ENCODE peak calls at places on chromosomes 6 and 20, in six cellular contexts. O is upper lobe of right lung, R is heart right ventricle, G is prostate gland, I is IMR-90, V is neural progenitor cell. L is an unnamed sample.

GRCh38 chr6:104623052-104623690 is 236.5 kb downstream of the HACE1 start:
- DNase-seq in O (no peak), G (no peak), R (no peak), V (peak), I (no peak), L (peak)

GRCh38 chr20:3471397-3472021 is 691 bp downstream of the ATRN start:
- DNase-seq in O (no peak), V (peak), I (no peak), G (no peak), R (peak), L (no peak)

GRCh38 chr6:9086331-9086730 is 651.0 kb upstream of the SLC35B3 start:
- DNase-seq in R (no peak), I (no peak), G (no peak), O (no peak), V (no peak), L (no peak)

GRCh38 chr20:4875578-4876067 is 125.7 kb downstream of the SLC23A2 start:
- DNase-seq in O (no peak), I (no peak), G (no peak), V (no peak), R (no peak), L (no peak)

GRCh38 chr6:2132416-2132815 is 113.0 kb downstream of the GMDS start:
- DNase-seq in R (no peak), V (no peak), O (no peak), G (no peak), I (peak), L (no peak)

GRCh38 chr6:151063339-151063738 is 176.4 kb upstream of the AKAP12 start:
- DNase-seq in O (no peak), R (no peak), G (no peak), I (peak), V (no peak), L (no peak)

GRCh38 chr20:51447097-51447764 is 95.3 kb downstream of the NFATC2 start:
- DNase-seq in G (peak), R (peak), O (no peak), V (peak), I (peak), L (no peak)

GRCh38 chr6:100435299-100435698 is 29.4 kb downstream of the SIM1 start:
- DNase-seq in O (no peak), G (no peak), R (no peak), I (no peak), V (peak), L (no peak)

GRCh38 chr6:106253194-106253593 is 72.4 kb downstream of the ATG5 start:
- DNase-seq in R (no peak), I (peak), O (no peak), G (no peak), V (no peak), L (no peak)

GRCh38 chr6:14763139-14763538 is 482.7 kb upstream of the JARID2 start:
- DNase-seq in G (no peak), R (no peak), I (peak), O (no peak), V (no peak), L (no peak)

GRCh38 chr20:16476032-16476431 is 97.2 kb downstream of the KIF16B start:
- DNase-seq in I (peak), R (no peak), V (peak), G (peak), O (no peak), L (no peak)

GRCh38 chr6:13485923-13486557 is 1.4 kb downstream of the GFOD1 start:
- DNase-seq in R (no peak), I (peak), O (peak), G (peak), V (peak), L (peak)

GRCh38 chr20:60869626-60870025 is 382.4 kb upstream of the CDH4 start:
- DNase-seq in V (no peak), I (no peak), G (no peak), O (no peak), R (no peak), L (no peak)

GRCh38 chr6:52160468-52161104 is 25.6 kb upstream of the IL17A start:
- DNase-seq in O (no peak), V (no peak), R (no peak), G (no peak), I (no peak), L (no peak)

GRCh38 chr6:24910331-24910849 is 25.4 kb downstream of the RIPOR2 start:
- DNase-seq in G (peak), O (peak), V (peak), I (no peak), R (peak), L (peak)

DNA sequence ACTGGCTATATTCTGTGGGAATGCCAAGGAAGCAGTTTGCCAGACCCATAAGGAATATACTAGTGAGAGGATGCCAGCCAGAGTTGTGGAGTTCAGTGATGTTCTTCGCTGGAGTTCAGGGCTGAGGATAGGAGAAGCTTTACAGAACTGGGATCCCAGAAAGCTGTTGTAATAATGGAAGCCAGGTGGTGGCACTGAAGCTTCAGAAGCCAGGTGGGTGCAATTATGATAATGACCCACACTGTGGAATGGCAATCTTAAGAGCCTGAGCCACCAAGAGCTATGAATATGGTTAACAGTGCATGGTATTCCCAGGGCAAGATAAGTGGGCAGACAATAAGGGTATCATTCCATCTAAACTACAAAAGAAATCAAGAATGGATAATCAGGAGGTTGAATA is 25.1 kb upstream of the ENPP1 start:
- DNase-seq in R (no peak), G (no peak), I (no peak), V (no peak), O (no peak), L (no peak)
- TF ChIP-seq CTCF in R (peak), G (no peak), I (no peak), V (no peak), O (no peak), L (no peak)

DNA sequence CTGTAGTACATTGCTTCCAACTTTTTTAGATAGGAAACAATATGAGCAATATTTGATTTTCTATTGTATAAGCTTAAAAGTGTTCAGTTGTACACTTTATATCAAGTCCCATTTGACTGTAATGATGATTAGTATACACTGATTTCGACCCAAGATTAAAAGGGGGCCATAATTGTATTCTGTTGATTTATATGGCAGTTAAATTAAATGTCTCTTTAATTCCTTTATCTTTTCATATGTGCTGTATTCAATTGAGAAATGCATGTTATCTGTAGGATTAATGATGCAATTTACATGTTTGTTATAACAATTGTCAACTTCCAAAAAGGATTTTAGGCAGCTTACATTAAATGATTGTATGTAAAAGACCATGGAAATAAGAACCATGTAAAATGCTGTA is 317.5 kb downstream of the CDKAL1 start:
- DNase-seq in G (no peak), R (no peak), O (no peak), V (no peak), I (no peak), L (no peak)
- TF ChIP-seq CTCF in G (no peak), R (no peak), O (no peak), V (no peak), I (no peak), L (no peak)

DNA sequence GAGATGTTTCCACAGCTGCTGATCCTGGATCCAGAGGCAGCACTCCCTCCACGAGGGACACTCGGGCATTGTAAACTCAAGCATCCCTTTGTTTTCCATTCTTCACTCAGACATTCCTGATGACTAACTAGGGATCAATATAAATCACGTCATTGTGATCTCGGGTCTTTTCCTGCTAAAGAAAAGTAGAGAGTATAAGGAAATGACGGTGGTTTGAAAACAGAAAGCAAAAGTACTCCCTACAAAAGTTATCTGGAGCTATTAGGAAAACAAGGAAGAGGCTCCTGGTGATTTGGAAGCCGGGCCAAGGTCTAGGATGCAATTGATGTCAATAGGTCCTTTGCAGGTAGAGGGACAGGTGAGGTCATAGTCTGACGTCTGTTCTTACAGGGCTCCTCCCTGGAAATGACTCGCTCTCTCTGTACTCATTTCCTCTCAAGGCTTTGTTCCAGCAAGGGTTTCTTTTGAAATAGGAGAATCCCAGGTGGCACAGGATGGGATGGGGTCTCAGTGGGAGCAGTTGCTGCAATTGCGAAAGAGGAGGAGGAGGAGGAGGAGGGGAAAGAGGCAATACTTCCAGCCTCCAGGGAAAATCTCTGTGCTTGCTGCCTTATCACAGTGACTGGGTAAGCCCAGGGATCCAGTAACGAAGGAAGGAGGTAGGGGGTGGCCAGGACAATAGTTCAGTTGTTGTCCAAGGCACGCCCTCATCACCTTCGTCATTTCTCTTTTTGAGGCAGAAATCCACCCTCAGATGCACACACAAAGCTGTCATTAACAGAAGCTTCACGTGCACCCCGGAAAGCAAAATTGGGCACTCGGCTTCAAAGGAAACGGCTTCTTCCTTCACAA is 222.9 kb downstream of the LY86 start:
- DNase-seq in G (no peak), R (peak), V (peak), O (no peak), I (peak), L (peak)
- TF ChIP-seq CTCF in G (no peak), R (no peak), V (no peak), O (no peak), I (no peak), L (no peak)

GRCh38 chr20:57797401-57797800 is 87.6 kb upstream of the PMEPA1 start:
- DNase-seq in G (no peak), I (no peak), R (no peak), O (no peak), V (no peak), L (no peak)

GRCh38 chr20:57795347-57795697 is 85.5 kb upstream of the PMEPA1 start:
- DNase-seq in V (no peak), R (no peak), G (no peak), I (peak), O (no peak), L (no peak)

GRCh38 chr20:57793421-57793820 is 83.6 kb upstream of the PMEPA1 start:
- DNase-seq in G (no peak), V (no peak), O (no peak), R (no peak), I (no peak), L (no peak)

GRCh38 chr20:57794600-57795346 is 85.0 kb upstream of the PMEPA1 start:
- DNase-seq in R (no peak), V (no peak), O (no peak), I (peak), G (no peak), L (no peak)

DNA sequence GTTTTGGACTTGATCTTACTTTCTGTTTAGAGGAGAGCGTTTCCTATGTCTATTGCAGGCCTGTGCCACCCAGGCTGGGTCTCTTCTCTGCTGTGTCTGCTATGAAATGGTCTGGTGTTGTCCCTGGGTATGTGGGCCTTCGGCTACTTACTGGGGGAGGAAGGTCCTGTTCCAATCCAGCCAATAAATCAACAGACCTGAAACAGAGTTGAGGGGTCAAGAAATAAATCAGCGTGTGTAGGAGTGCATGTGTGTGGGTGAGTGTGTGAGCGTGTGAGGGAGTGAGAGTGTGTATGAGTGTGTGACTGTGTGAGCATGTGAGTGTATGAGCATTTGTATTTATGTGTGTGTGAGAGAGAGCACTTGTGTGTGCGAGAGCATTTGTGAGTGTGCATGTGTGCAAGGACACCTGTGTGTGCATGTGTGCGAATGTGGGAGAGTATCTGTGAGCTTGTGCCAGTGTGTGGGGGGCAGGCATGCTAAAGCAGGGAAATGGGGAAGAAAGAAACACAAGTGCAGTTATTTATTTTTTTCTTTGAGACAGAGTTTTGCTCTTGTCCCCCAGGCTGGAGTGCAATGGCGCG is 86.3 kb upstream of the PMEPA1 start:
- DNase-seq in V (no peak), I (no peak), O (no peak), R (no peak), G (no peak), L (no peak)
- TF ChIP-seq CTCF in V (no peak), I (no peak), O (no peak), R (no peak), G (no peak), L (no peak)

GRCh38 chr6:4580361-4580760 is 195.8 kb upstream of the CDYL start:
- DNase-seq in I (no peak), R (no peak), G (no peak), O (no peak), V (no peak), L (no peak)

GRCh38 chr6:4582506-4582905 is 193.7 kb upstream of the CDYL start:
- DNase-seq in R (no peak), I (peak), V (no peak), G (no peak), O (no peak), L (no peak)

GRCh38 chr6:4584801-4585200 is 191.4 kb upstream of the CDYL start:
- DNase-seq in O (no peak), R (no peak), V (no peak), G (no peak), I (no peak), L (no peak)

GRCh38 chr6:4583026-4583425 is 193.2 kb upstream of the CDYL start:
- DNase-seq in I (no peak), V (no peak), G (no peak), O (no peak), R (no peak), L (no peak)

GRCh38 chr6:4581468-4582420 is 194.5 kb upstream of the CDYL start:
- DNase-seq in O (no peak), V (no peak), R (no peak), I (peak), G (no peak), L (peak)
- TF ChIP-seq CTCF in O (no peak), V (no peak), R (no peak), I (no peak), G (no peak), L (no peak)

GRCh38 chr20:20212675-20213096 is 155.2 kb upstream of the INSM1 start:
- DNase-seq in G (no peak), R (peak), I (no peak), V (peak), O (no peak), L (no peak)
- TF ChIP-seq CTCF in G (no peak), R (no peak), I (no peak), V (no peak), O (no peak), L (no peak)

GRCh38 chr6:108114861-108115597 is 40.5 kb upstream of the OSTM1 start:
- DNase-seq in I (peak), R (peak), V (peak), O (peak), G (no peak), L (peak)
- TF ChIP-seq CTCF in I (no peak), R (no peak), V (peak), O (no peak), G (no peak), L (peak)

DNA sequence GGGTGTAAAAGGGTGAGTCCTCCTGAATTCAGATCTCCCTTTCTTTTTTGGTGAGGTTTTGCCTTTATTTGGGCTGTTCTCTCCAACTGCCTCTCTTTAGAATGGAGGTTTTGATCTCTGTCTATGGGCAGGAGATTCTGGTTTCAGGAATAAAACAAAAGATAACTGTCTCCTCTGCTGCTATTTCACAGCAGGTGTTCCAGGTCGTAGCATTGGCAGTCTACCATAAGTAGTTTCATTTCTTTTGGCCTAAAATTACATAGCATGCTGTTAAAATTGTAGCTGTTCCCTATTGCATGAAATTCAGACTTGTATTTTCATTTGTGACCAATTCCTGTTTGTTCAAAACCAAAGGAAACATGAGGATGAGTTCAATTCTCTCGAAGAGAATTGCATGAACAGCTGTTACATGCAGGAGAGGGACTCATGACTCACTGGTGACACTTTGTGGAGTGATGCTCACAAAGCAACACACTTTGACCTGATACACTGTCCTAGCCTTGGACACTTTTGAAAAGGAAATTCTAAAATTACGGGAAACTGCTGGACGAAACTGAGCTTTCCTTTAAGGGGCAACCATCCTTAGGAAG is 76.8 kb upstream of the SIRPG start:
- DNase-seq in I (no peak), G (no peak), V (no peak), O (no peak), R (no peak), L (no peak)
- TF ChIP-seq CTCF in I (no peak), G (no peak), V (peak), O (peak), R (peak), L (no peak)

GRCh38 chr6:40587240-40588069 is at the start of gene LRFN2:
- DNase-seq in V (peak), G (peak), O (peak), I (peak), R (peak), L (peak)
- TF ChIP-seq CTCF in V (peak), G (peak), O (peak), I (peak), R (peak), L (peak)